ENCODE peak calls at places on chromosomes 11 and 22, in ten cellular contexts. K, A, Y, E, U, L, N, X, D and V are unnamed samples.

GRCh38 chr11:102494216-102494615 is 36.3 kb downstream of the MMP7 start:
- DNase-seq in D (no peak), N (no peak), E (peak; percentile 99), X (no peak), Y (no peak), L (no peak), U (peak; percentile 60), A (peak; percentile 80), K (peak; percentile 81), V (no peak)

GRCh38 chr11:120011836-120012235 is 126.1 kb downstream of the TRIM29 start:
- DNase-seq in U (no peak), A (no peak), Y (no peak), E (no peak), X (no peak), N (peak; percentile 30), L (no peak), D (no peak), K (no peak), V (no peak)

GRCh38 chr22:40685406-40685805 is 6.1 kb downstream of the MCHR1 start:
- DNase-seq in D (no peak), U (no peak), Y (no peak), L (no peak), N (no peak), X (no peak), A (no peak), E (no peak), K (no peak), V (no peak)

GRCh38 chr11:8110396-8110795 is 29.4 kb downstream of the TUB start:
- DNase-seq in L (no peak), X (no peak), Y (no peak), E (no peak), A (no peak), N (no peak), D (no peak), K (no peak), U (no peak), V (no peak)

GRCh38 chr22:43826142-43827093 is 14.3 kb upstream of the EFCAB6 start:
- DNase-seq in Y (peak; percentile 67), L (no peak), U (no peak), K (peak; percentile 71), N (no peak), A (peak; percentile 73), D (peak; percentile 46), E (peak; percentile 62), X (peak; percentile 64), V (no peak)

GRCh38 chr11:126655807-126656128 is 300.3 kb downstream of the ST3GAL4 start:
- DNase-seq in X (no peak), N (no peak), A (peak; percentile 21), K (peak; percentile 21), E (peak; percentile 12), Y (peak; percentile 8), L (no peak), D (no peak), U (no peak), V (no peak)

GRCh38 chr11:104164028-104164520 is at the start of gene PDGFD:
- DNase-seq in X (peak; percentile 89), U (no peak), D (peak; percentile 62), L (peak; percentile 57), A (peak; percentile 89), E (peak; percentile 67), K (peak; percentile 69), N (peak; percentile 93), Y (peak; percentile 77), V (peak; percentile 59)

GRCh38 chr22:30328466-30329049 is 1.8 kb upstream of the TBC1D10A start:
- DNase-seq in U (no peak), K (no peak), A (no peak), D (no peak), Y (no peak), E (no peak), L (peak; percentile 37), N (no peak), X (no peak), V (no peak)

GRCh38 chr11:120167659-120168058 is 29.7 kb upstream of the TRIM29 start:
- DNase-seq in N (no peak), U (no peak), D (no peak), L (no peak), X (no peak), K (no peak), E (no peak), A (no peak), Y (no peak), V (no peak)

GRCh38 chr22:38311331-38311635 is 6.0 kb downstream of the CSNK1E start:
- DNase-seq in D (no peak), Y (no peak), X (no peak), K (peak; percentile 65), A (peak; percentile 27), E (no peak), U (no peak), L (no peak), N (no peak), V (no peak)

GRCh38 chr22:48827228-48827810 is 1000.4 kb downstream of the BRD1 start:
- DNase-seq in N (no peak), D (no peak), K (no peak), X (peak; percentile 39), U (no peak), A (no peak), Y (peak; percentile 4), E (peak; percentile 1), L (no peak), V (no peak)

GRCh38 chr11:62879150-62879549 is 1.5 kb upstream of the SLC3A2 start:
- DNase-seq in K (no peak), E (no peak), D (no peak), A (no peak), L (no peak), U (no peak), X (no peak), N (no peak), Y (no peak), V (no peak)
- H3K4me3 ChIP-seq in K (peak overlapping the region; percentile 13), E (peak overlapping the region; percentile 85), D (no peak overlapping the region), A (no peak overlapping the region), L (no peak overlapping the region), U (no peak overlapping the region), X (no peak overlapping the region), N (no peak overlapping the region), Y (no peak overlapping the region), V (no peak overlapping the region)

GRCh38 chr11:5600374-5600851 is 4.0 kb downstream of the TRIM6 start:
- DNase-seq in D (peak; percentile 67), L (peak; percentile 56), A (peak; percentile 93), U (peak; percentile 74), N (peak; percentile 90), X (peak; percentile 77), K (peak; percentile 66), Y (peak; percentile 97), E (peak; percentile 72), V (peak; percentile 80)
- TF ChIP-seq CTCF in D (peak; percentile 49), L (no peak), A (peak; percentile 98), U (peak; percentile 95), N (peak; percentile 82), X (peak; percentile 67), K (peak; percentile 60), Y (peak; percentile 99), E (peak; percentile 79), V (peak; percentile 84)

GRCh38 chr22:23894710-23895598 is 771 bp downstream of the MIF start:
- DNase-seq in N (peak; percentile 90), X (peak; percentile 93), U (peak; percentile 83), K (peak; percentile 69), Y (peak; percentile 94), E (peak; percentile 79), L (peak; percentile 84), A (peak; percentile 91), D (peak; percentile 80), V (peak; percentile 85)

GRCh38 chr22:23895599-23896144 is 1.5 kb downstream of the MIF start:
- DNase-seq in A (no peak), K (no peak), E (no peak), U (no peak), L (no peak), N (no peak), Y (no peak), D (no peak), X (peak; percentile 72), V (no peak)

GRCh38 chr22:23896523-23897186 is 2.5 kb downstream of the MIF start:
- DNase-seq in N (no peak), X (peak; percentile 74), U (no peak), K (no peak), Y (no peak), L (no peak), E (no peak), D (no peak), A (no peak), V (no peak)

GRCh38 chr22:23897320-23897719 is 3.1 kb downstream of the MIF start:
- DNase-seq in U (no peak), E (no peak), D (no peak), N (no peak), X (no peak), A (no peak), L (no peak), Y (no peak), K (no peak), V (no peak)

GRCh38 chr22:23896166-23896522 is 2.0 kb downstream of the MIF start:
- DNase-seq in E (no peak), L (no peak), N (no peak), U (no peak), A (no peak), D (no peak), K (no peak), Y (no peak), X (peak; percentile 47), V (no peak)
- H3K4me3 ChIP-seq in E (peak overlapping the region; percentile 90), L (no peak overlapping the region), N (peak overlapping the region; percentile 69), U (no peak overlapping the region), A (no peak overlapping the region), D (no peak overlapping the region), K (no peak overlapping the region), Y (peak overlapping the region; percentile 92), X (no peak overlapping the region), V (no peak overlapping the region)

GRCh38 chr11:11155962-11156815 is 196.9 kb downstream of the CSNK2A3 start:
- DNase-seq in L (no peak), U (peak; percentile 53), A (peak; percentile 3), X (no peak), D (no peak), Y (no peak), N (peak; percentile 56), E (peak; percentile 33), K (no peak), V (no peak)
- TF ChIP-seq CTCF in L (no peak), U (peak; percentile 50), A (peak; percentile 54), X (peak; percentile 15), D (peak; percentile 24), Y (peak; percentile 48), N (peak; percentile 82), E (peak; percentile 63), K (peak; percentile 46), V (peak; percentile 44)

GRCh38 chr22:49850959-49851815 is 2.5 kb upstream of the ZBED4 start:
- DNase-seq in E (no peak), L (no peak), U (no peak), K (no peak), N (no peak), D (no peak), Y (no peak), A (no peak), X (peak; percentile 28), V (no peak)

GRCh38 chr22:49850021-49850911 is 3.4 kb upstream of the ZBED4 start:
- DNase-seq in X (peak; percentile 76), L (no peak), E (no peak), K (no peak), U (no peak), Y (no peak), N (no peak), A (no peak), D (no peak), V (no peak)

GRCh38 chr22:49848690-49849160 is 4.9 kb upstream of the ZBED4 start:
- DNase-seq in L (no peak), D (no peak), U (no peak), X (peak; percentile 75), Y (no peak), N (no peak), E (no peak), A (no peak), K (no peak), V (no peak)

GRCh38 chr22:49847751-49848689 is 5.6 kb upstream of the ZBED4 start:
- DNase-seq in L (peak; percentile 37), Y (no peak), N (peak; percentile 28), K (no peak), U (no peak), D (peak; percentile 63), A (no peak), E (no peak), X (peak; percentile 79), V (peak; percentile 77)

GRCh38 chr22:49849161-49850020 is 4.3 kb upstream of the ZBED4 start:
- DNase-seq in D (no peak), E (no peak), Y (no peak), N (no peak), L (peak; percentile 49), A (no peak), U (no peak), X (peak; percentile 83), K (no peak), V (no peak)
- H3K4me3 ChIP-seq in D (peak overlapping the region; percentile 65), E (no peak overlapping the region), Y (peak overlapping the region; percentile 14), N (peak overlapping the region; percentile 44), L (peak overlapping the region; percentile 63), A (peak overlapping the region; percentile 33), U (peak overlapping the region; percentile 51), X (peak overlapping the region; percentile 48), K (no peak overlapping the region), V (peak overlapping the region; percentile 59)